ENCODE peak calls at places on chromosomes 2 and 18, in nine cellular contexts. V is WTC11, T is dorsolateral prefrontal cortex, S is hepatocyte, D is foreskin fibroblast, Y is choroid plexus epithelial cell, I is thoracic aorta, C is Caco-2, O is HFF-Myc. H is an unnamed sample.

GRCh38 chr2:8424997-8425900 is 256.6 kb upstream of the ID2 start:
- DNase-seq in V (no peak), T (no peak), S (no peak), D (no peak), Y (no peak), I (no peak), C (no peak), O (no peak), H (no peak)

GRCh38 chr2:141889788-141890187 is 241.0 kb downstream of the LRP1B start:
- DNase-seq in V (no peak), T (no peak), S (no peak), D (no peak), Y (no peak), I (no peak), C (no peak), O (no peak), H (no peak)

GRCh38 chr2:157442636-157443035 is 1.3 kb downstream of the CYTIP start:
- DNase-seq in V (no peak), T (no peak), S (no peak), D (no peak), Y (no peak), I (no peak), C (no peak), O (no peak), H (no peak)

GRCh38 chr2:10157293-10157692 is 34.8 kb downstream of the RRM2 start:
- DNase-seq in V (no peak), T (no peak), S (no peak), D (no peak), Y (peak), I (no peak), C (no peak), O (no peak), H (no peak)

GRCh38 chr2:237961637-237962036 is 5.2 kb upstream of the UBE2F start:
- DNase-seq in V (no peak), T (no peak), S (no peak), D (no peak), Y (no peak), I (no peak), C (no peak), O (no peak), H (no peak)

GRCh38 chr2:85971369-85971768 is 82.6 kb upstream of the ST3GAL5 start:
- DNase-seq in V (no peak), T (no peak), S (no peak), D (peak), Y (peak), I (no peak), C (no peak), O (no peak), H (no peak)

GRCh38 chr2:213246665-213247281 is 37.5 kb upstream of the SPAG16 start:
- DNase-seq in V (peak), T (no peak), S (peak), D (peak), Y (peak), I (no peak), C (peak), O (no peak), H (peak)

GRCh38 chr18:75854174-75854573 is 426.7 kb upstream of the SMIM21 start:
- DNase-seq in V (peak), T (no peak), S (no peak), D (no peak), Y (no peak), I (no peak), C (no peak), O (peak), H (peak)

GRCh38 chr18:36095936-36096519 is 28.7 kb upstream of the RPRD1A start:
- DNase-seq in V (no peak), T (no peak), S (peak), D (peak), Y (peak), I (no peak), C (no peak), O (peak), H (no peak)

GRCh38 chr2:85999131-85999831 is 106.4 kb downstream of the POLR1A start:
- DNase-seq in V (no peak), T (no peak), S (peak), D (no peak), Y (peak), I (no peak), C (peak), O (no peak), H (no peak)

GRCh38 chr18:42635378-42636048 is 480.0 kb downstream of the RIT2 start:
- DNase-seq in V (peak), T (no peak), S (no peak), D (no peak), Y (no peak), I (no peak), C (no peak), O (no peak), H (no peak)
- TF ChIP-seq CTCF in V (no peak), T (no peak), S (no peak), D (no peak), Y (peak), I (no peak), C (no peak), O (no peak), H (no peak)

DNA sequence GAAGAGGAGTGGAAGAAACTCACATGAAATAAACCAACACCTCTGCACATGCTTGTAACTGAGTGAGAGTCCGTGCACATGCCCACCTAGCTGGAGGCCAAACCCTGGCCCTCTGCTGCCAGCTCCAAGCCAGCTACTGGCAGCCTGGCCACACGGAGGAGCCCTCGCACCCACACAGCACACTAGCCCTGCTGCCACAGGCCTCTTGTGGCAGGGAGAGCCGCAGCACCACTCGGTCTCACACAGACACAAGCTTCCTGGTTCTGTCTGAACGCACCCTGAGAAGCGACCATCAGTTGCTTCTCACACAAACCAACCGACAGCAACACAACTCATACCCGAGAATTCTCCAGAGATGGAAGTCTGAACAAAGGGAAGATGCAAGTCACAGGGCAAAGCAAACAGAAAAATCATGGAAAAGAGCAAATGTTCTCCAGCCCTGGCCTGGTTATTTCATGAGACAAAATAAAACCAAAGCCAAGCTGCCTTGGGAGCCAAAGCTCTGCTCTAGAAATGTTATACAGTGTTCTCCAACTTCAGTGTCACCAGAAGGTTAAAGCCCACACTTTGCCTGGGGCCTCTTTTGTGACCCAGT is 65.1 kb downstream of the FBXO15 start:
- DNase-seq in V (peak), T (peak), S (peak), D (peak), Y (peak), I (no peak), C (peak), O (no peak), H (peak)
- TF ChIP-seq CTCF in V (no peak), T (peak), S (peak), D (peak), Y (peak), I (no peak), C (peak), O (peak), H (no peak)

DNA sequence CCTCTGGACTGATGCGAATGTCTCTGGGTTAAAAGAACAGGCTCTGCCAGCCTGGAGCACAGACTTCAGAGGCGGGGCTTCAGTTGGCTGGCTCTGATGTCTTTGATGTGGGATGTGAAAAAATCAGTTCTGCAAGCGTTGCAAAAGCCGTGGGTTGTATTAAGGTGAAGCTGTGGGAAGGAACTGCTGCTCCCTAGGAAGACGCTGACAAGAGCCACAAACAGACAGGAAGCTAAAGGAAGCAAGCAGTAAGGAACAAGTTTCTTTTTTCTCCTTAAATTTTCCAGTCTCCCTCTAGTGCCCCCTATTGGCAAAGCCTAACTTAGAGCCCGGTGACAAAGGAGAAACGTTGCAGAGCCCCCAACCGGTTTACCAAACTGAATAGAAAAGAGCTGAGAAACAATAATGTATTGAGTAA is 239.0 kb downstream of the CCDC178 start:
- DNase-seq in V (peak), T (no peak), S (peak), D (no peak), Y (peak), I (no peak), C (no peak), O (no peak), H (peak)
- TF ChIP-seq CTCF in V (peak), T (peak), S (peak), D (peak), Y (peak), I (no peak), C (no peak), O (peak), H (peak)

GRCh38 chr2:20177556-20178403 is 47.1 kb downstream of the SDC1 start:
- DNase-seq in V (no peak), T (no peak), S (no peak), D (no peak), Y (no peak), I (no peak), C (peak), O (no peak), H (no peak)
- TF ChIP-seq CTCF in V (no peak), T (no peak), S (no peak), D (no peak), Y (peak), I (no peak), C (no peak), O (no peak), H (no peak)

DNA sequence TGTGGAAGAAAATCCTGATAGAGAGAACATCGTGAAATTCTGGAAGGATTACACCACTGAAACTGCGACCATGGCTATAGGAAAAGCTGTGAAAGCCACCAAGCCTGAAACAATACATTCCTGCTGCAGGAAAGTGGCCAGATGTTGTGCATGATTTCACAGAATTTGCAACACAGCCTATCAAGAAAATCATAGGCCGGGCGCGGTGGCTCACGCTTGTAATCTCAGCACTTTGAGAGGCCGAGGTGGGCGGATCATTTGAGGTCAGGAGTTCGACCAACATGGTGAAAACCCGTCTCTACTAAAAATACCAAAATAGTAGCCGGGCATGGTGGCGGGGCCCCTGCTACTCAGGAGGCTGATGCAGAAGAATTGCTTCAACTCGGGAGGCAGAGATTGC is 360.2 kb downstream of the CDH7 start:
- DNase-seq in V (no peak), T (no peak), S (no peak), D (no peak), Y (no peak), I (no peak), C (no peak), O (no peak), H (no peak)
- TF ChIP-seq CTCF in V (no peak), T (no peak), S (no peak), D (no peak), Y (no peak), I (no peak), C (no peak), O (no peak), H (no peak)

GRCh38 chr2:230323385-230324106 is 3.4 kb upstream of the SP140L start:
- DNase-seq in V (no peak), T (no peak), S (no peak), D (no peak), Y (no peak), I (no peak), C (no peak), O (no peak), H (no peak)
- TF ChIP-seq CTCF in V (no peak), T (no peak), S (no peak), D (peak), Y (no peak), I (no peak), C (no peak), O (peak), H (no peak)

GRCh38 chr2:71451695-71452094 is 1.7 kb upstream of the DYSF start:
- DNase-seq in V (no peak), T (no peak), S (no peak), D (no peak), Y (no peak), I (no peak), C (no peak), O (no peak), H (no peak)

GRCh38 chr2:71454221-71455010 is 1.1 kb downstream of the DYSF start:
- DNase-seq in V (peak), T (no peak), S (no peak), D (no peak), Y (no peak), I (no peak), C (no peak), O (no peak), H (peak)

GRCh38 chr2:71453404-71454220 is at the start of gene DYSF:
- DNase-seq in V (peak), T (no peak), S (peak), D (peak), Y (peak), I (no peak), C (peak), O (no peak), H (peak)

GRCh38 chr2:71455011-71455740 is 1.8 kb downstream of the DYSF start:
- DNase-seq in V (peak), T (no peak), S (no peak), D (no peak), Y (no peak), I (no peak), C (no peak), O (no peak), H (no peak)

GRCh38 chr2:71452565-71452964 is 796 bp upstream of the DYSF start:
- DNase-seq in V (peak), T (no peak), S (peak), D (peak), Y (peak), I (no peak), C (peak), O (no peak), H (peak)
- TF ChIP-seq CTCF in V (no peak), T (no peak), S (no peak), D (peak), Y (peak), I (no peak), C (peak), O (peak), H (no peak)

GRCh38 chr2:18078206-18078605 is 199.7 kb downstream of the KCNS3 start:
- DNase-seq in V (no peak), T (no peak), S (no peak), D (no peak), Y (peak), I (no peak), C (peak), O (no peak), H (no peak)
- TF ChIP-seq CTCF in V (no peak), T (no peak), S (no peak), D (no peak), Y (no peak), I (no peak), C (no peak), O (no peak), H (no peak)

DNA sequence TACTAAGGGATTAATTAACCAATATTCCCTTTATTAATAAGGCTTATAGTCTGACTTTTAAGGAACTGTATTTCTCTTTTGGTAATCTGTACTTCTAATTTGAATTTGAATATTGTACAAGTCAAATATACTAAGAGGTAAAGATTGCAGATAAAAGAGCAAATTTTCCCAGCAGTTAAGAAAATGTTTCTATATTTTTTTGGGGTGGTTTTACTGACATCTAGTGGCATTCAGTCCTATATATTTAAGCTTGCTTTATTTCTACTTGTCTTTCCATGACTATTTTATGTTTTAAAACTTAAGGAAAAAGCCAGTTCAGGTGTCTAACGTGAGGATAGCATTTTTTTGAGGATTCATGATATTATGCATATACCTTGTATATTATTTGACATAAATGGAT is 41.6 kb downstream of the TDRD15 start:
- DNase-seq in V (no peak), T (no peak), S (no peak), D (no peak), Y (peak), I (no peak), C (no peak), O (no peak), H (no peak)
- TF ChIP-seq CTCF in V (no peak), T (peak), S (peak), D (peak), Y (peak), I (no peak), C (peak), O (no peak), H (no peak)

GRCh38 chr2:61543062-61543461 is 4.9 kb upstream of the XPO1 start:
- DNase-seq in V (no peak), T (no peak), S (no peak), D (no peak), Y (no peak), I (no peak), C (no peak), O (no peak), H (no peak)
- TF ChIP-seq CTCF in V (no peak), T (no peak), S (no peak), D (no peak), Y (no peak), I (no peak), C (peak), O (no peak), H (no peak)